ENCODE peak calls at places on chromosomes 6 and 20, in five cellular contexts. I is left ventricle myocardium inferior, V is heart right ventricle, H is left lung, E is esophagus squamous epithelium. Y is an unnamed sample. For H3K36me3 and H3K27me3, the result is how much of the 10 kb centered on the place peaks cover.

GRCh38 chr6:505374-505773 is 113.8 kb downstream of the IRF4 start:
- DNase-seq in H (no peak), E (no peak), V (no peak), I (no peak), Y (no peak)

GRCh38 chr6:130958468-130958867 is 104.6 kb downstream of the EPB41L2 start:
- DNase-seq in V (no peak), H (no peak), I (no peak), E (no peak), Y (no peak)

GRCh38 chr6:9527679-9528286 is 887.1 kb downstream of the TFAP2A start:
- DNase-seq in H (no peak), I (no peak), E (no peak), V (no peak), Y (no peak)

GRCh38 chr6:4133941-4134838 is 1.2 kb downstream of the ECI2 start:
- DNase-seq in V (peak), E (no peak), I (peak), H (no peak), Y (no peak)

GRCh38 chr6:139407718-139408222 is 33.3 kb upstream of the CITED2 start:
- DNase-seq in E (no peak), V (no peak), I (no peak), H (no peak), Y (no peak)

GRCh38 chr6:43215066-43215465 is 14.2 kb downstream of the DNPH1 start:
- DNase-seq in H (no peak), V (no peak), E (no peak), I (no peak), Y (peak)

GRCh38 chr6:57257911-57258541 is 35.9 kb upstream of the RAB23 start:
- DNase-seq in E (no peak), V (no peak), H (no peak), I (no peak), Y (no peak)

GRCh38 chr20:5688431-5688972 is 61.7 kb upstream of the SHLD1 start:
- DNase-seq in H (peak), V (peak), I (peak), E (no peak), Y (no peak)

DNA sequence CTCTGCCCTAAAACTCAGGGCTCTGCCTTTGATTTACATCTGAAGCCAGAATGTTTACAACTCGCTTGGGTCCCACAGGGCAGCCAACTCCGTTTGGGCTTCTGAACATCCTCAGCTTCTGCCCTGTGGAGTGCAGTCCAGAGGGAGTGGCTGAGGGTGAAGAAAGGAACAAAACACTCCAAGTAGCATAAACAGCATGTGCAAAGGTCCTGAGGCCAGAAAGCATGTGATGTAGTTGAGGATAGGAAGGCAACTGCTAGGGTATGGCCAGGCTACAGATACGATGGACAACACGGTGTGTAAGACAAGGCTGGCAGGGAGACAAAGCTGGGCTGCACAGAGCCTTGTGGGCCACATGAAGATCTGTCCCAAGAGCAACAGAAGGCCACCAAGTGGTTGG is 12.5 kb downstream of the JAG1 start:
- DNase-seq in E (no peak), I (no peak), V (no peak), H (no peak), Y (no peak)
- H3K36me3 ChIP-seq in E (under half), I (half or more), V (under half), H (half or more), Y (under half)

GRCh38 chr6:33112148-33112547 is 36.4 kb downstream of the HLA-DPB1 start:
- DNase-seq in H (no peak), V (peak), I (no peak), E (no peak), Y (no peak)
- H3K27me3 ChIP-seq in H (under half), V (under half), I (half or more), E (under half), Y (under half)

DNA sequence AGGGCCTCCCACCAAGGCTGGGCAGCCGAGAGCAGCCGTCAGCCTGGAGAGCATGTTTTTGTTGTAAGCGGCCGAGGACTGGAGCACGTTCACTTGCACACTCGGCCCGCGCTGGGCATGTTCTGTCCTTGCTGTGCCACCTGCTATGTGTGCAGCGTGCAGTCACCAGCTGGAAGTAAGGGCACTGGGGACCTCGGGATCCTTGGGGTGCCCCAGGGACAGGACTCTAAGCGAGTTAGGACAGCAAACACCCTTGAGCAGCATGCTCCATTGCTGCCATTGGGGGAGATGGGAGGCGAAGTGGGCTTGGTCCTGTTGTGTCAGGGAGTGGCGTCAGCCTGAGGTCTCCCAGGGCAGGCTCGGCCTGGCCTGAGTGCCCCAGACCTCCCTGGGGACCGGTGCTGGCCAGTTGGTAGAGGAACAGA is 18.6 kb downstream of the DYNLT1 start:
- DNase-seq in V (no peak), E (no peak), H (peak), I (no peak), Y (peak)
- H3K36me3 ChIP-seq in V (under half), E (under half), H (half or more), I (under half), Y (under half)

DNA sequence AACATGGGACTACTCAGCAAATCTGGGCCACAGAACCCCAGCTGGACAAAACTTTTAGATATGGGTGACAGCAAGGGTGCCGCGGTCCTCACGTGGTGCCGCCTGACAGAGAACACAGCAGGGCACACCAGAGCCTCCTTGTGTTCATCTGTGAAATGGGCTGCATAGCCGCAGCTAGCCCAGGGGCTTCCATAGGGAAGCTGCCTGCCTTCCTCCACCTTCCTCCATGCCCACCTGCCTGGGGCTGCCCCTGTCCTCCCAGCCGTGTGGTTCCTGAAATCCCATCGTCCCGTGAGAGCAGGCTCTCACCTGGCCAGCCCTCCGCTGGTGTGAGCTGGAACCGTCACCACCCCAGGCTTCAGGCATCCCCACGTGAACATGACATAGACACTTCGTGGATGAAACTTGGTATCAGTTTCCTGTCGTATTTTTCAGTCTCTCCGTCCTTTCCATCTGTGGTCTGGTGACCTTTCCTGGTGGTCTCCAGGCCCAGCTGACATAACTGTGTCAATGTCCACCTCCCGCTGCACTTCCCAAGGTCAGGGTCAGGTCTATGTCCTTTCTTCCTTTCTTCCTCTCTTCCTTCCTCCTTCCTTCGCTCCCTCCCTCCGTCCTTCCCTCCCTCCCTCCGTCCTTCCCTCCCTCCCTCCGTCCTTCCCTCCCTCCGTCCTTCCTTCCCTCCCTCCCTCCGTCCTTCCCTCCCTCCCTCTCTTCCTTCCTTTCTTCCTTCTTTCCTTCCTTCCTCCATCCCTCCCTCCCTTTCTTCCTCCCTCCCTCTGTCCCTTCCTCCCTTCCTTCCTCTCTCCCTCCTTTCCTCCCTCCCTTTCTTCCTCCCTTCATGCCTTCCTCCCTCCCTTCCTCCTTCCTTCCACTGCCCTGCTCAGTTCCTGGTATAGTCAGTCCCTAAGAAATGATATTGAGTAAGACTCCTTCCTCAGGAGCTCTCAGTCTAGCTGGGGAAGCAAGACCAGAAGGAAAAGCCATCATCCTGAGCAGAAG is 78.8 kb downstream of the GRM4 start:
- DNase-seq in E (no peak), I (no peak), H (peak), V (no peak), Y (no peak)
- H3K27me3 ChIP-seq in E (under half), I (half or more), H (under half), V (under half), Y (under half)

GRCh38 chr6:144434308-144434990 is 149.3 kb downstream of the UTRN start:
- DNase-seq in E (no peak), V (no peak), I (no peak), H (no peak), Y (peak)

GRCh38 chr6:144437105-144437504 is 152.0 kb downstream of the UTRN start:
- DNase-seq in H (no peak), V (no peak), I (no peak), E (no peak), Y (no peak)

GRCh38 chr6:144435602-144436426 is 150.7 kb downstream of the UTRN start:
- DNase-seq in V (no peak), E (no peak), I (no peak), H (no peak), Y (no peak)

GRCh38 chr6:144439016-144439415 is 153.9 kb downstream of the UTRN start:
- DNase-seq in I (no peak), E (no peak), V (no peak), H (no peak), Y (no peak)

DNA sequence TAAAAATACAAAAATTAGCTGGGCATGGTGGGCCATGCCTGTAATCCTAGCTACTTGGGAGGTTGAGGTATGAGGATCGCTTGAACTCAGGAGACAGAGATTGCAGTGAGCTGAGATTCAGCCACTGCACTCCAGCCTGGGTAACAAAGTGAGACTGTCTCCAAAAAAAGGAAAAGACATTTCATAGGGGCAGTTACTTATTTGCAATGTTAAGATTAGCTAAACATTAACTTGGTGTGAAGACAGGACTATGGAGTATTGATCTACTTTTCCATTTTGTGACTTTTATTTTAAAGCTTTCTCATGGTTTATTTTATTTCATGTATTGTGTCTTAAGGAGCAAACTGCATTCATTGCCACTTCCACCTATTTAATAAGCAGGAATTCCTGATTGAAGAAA is 153.0 kb downstream of the UTRN start:
- DNase-seq in H (no peak), V (no peak), I (no peak), E (no peak), Y (no peak)
- H3K36me3 ChIP-seq in H (half or more), V (under half), I (half or more), E (under half), Y (under half)

GRCh38 chr6:70304611-70305010 is 1.7 kb upstream of the COL9A1 start:
- DNase-seq in I (no peak), E (no peak), H (no peak), V (peak), Y (no peak)
- H3K27me3 ChIP-seq in I (under half), E (under half), H (under half), V (under half), Y (under half)

GRCh38 chr6:35471836-35472345 is 3.7 kb downstream of the RPL10A start:
- DNase-seq in I (no peak), V (no peak), E (no peak), H (no peak), Y (no peak)
- H3K36me3 ChIP-seq in I (half or more), V (under half), E (under half), H (half or more), Y (under half)